ENCODE peak calls at places on chromosomes 11 and 22, in six cellular contexts. W, J, B, D, F and K are unnamed samples. For H3K4me1, the result is how much of the 10 kb centered on the place peaks cover.

GRCh38 chr11:96013459-96014213 is 89.7 kb upstream of the MTMR2 start:
- DNase-seq in W (no peak), D (no peak), F (no peak), B (no peak), J (no peak), K (no peak)

GRCh38 chr11:110490886-110491285 is 61.1 kb downstream of the FDX1 start:
- DNase-seq in F (no peak), J (peak), D (no peak), B (no peak), W (no peak), K (no peak)

GRCh38 chr11:41449483-41450050 is 9.9 kb downstream of the LRRC4C start:
- DNase-seq in F (no peak), B (no peak), W (no peak), J (no peak), D (no peak), K (no peak)

GRCh38 chr11:16924826-16925494 is 89.3 kb downstream of the PLEKHA7 start:
- DNase-seq in D (peak), J (peak), W (peak), F (no peak), B (no peak), K (peak)

GRCh38 chr22:19713650-19714319 is 518 bp upstream of the SEPTIN5 start:
- DNase-seq in B (no peak), W (no peak), F (no peak), D (no peak), J (no peak), K (no peak)

GRCh38 chr11:124752471-124753100 is 531 bp upstream of the VSIG2 start:
- DNase-seq in B (no peak), F (no peak), D (no peak), J (no peak), W (no peak), K (no peak)

GRCh38 chr11:96228472-96228871 is 114.5 kb downstream of the MAML2 start:
- DNase-seq in F (peak), B (no peak), D (peak), J (peak), W (peak), K (no peak)

GRCh38 chr11:126229782-126230540 is 18.4 kb downstream of the FAM118B start:
- DNase-seq in F (no peak), D (no peak), B (no peak), J (no peak), W (no peak), K (no peak)

GRCh38 chr11:43376594-43376993 is 17.9 kb downstream of the TTC17 start:
- DNase-seq in W (no peak), B (no peak), J (peak), F (no peak), D (no peak), K (peak)

GRCh38 chr22:22882033-22882717 is 5.4 kb upstream of the IGLL5 start:
- DNase-seq in W (peak), F (no peak), D (no peak), B (no peak), J (no peak), K (peak)

GRCh38 chr11:17606206-17607082 is 59.4 kb downstream of the OTOG start:
- DNase-seq in F (no peak), J (no peak), W (no peak), B (no peak), D (no peak), K (no peak)

GRCh38 chr22:36860821-36861659 is at the start of gene NCF4:
- DNase-seq in B (no peak), W (peak), J (no peak), F (peak), D (peak), K (peak)

GRCh38 chr11:113363996-113364641 is 23.5 kb upstream of the ANKK1 start:
- DNase-seq in W (no peak), B (no peak), F (no peak), D (no peak), J (no peak), K (no peak)

GRCh38 chr11:117949062-117949461 is 19.9 kb upstream of the TMPRSS13 start:
- DNase-seq in J (no peak), W (no peak), D (no peak), B (no peak), F (no peak), K (no peak)

GRCh38 chr11:117950999-117951961 is 22.1 kb upstream of the TMPRSS13 start:
- DNase-seq in D (no peak), J (no peak), W (no peak), F (no peak), B (no peak), K (peak)

GRCh38 chr11:117953029-117953671 is 23.9 kb upstream of the TMPRSS13 start:
- DNase-seq in W (no peak), J (no peak), B (no peak), D (no peak), F (no peak), K (peak)

GRCh38 chr11:117946842-117947526 is 17.8 kb upstream of the TMPRSS13 start:
- DNase-seq in F (peak), J (peak), W (peak), D (peak), B (peak), K (peak)

DNA sequence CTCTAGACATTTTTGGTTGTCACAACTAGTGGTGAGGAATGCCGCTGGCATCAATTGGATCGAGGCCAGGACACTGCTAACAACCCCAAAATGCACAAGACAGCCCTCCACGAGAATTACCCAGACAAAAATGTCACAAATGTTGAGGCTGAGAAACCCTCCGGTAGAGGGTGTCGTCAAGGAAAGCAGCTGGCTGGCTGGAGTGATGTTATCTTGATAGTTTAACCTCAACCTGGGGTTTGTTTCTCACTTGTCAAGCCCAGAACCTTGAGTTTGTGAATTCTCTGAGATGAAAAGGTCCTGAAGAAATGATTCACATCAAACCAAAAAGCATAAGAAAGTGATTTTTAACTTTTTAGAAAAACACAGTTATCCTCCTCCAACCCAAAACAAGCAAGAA is 21.1 kb upstream of the TMPRSS13 start:
- DNase-seq in F (no peak), B (peak), J (peak), W (no peak), D (no peak), K (peak)
- H3K4me1 ChIP-seq in F (under half), B (half or more), J (under half), W (under half), D (under half), K (under half)

DNA sequence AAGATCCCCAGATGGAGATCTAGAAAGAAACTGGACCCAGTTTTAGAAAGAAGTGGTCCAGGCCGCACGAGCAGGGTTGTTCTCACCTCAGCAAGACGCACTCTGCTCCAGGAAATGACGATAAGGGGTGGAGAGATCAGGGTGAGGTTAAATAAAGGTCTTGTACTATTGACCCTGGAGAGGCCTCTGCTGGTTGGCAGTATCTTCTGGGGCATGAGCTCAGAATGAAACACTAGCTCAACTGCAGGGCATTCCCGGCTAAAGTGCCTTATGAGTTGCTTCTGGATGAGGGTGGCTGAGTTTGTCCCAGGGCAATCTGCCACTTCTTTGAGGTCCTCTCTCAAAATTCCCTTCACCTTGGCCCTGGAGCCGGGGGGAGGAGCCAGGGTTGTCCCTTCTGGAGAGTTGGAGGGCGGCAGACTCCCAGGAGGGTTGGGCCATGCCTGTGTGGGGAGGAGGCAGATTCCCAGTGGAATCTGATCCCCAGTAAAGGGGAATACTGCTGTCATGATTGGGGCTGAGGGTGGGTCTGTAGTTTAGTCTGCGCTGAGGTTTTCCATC is 10.9 kb downstream of the USP2 start:
- DNase-seq in B (no peak), F (no peak), J (no peak), D (peak), W (peak), K (peak)
- H3K4me3 ChIP-seq in B (no peak), F (no peak), J (no peak), D (no peak), W (no peak), K (no peak)

DNA sequence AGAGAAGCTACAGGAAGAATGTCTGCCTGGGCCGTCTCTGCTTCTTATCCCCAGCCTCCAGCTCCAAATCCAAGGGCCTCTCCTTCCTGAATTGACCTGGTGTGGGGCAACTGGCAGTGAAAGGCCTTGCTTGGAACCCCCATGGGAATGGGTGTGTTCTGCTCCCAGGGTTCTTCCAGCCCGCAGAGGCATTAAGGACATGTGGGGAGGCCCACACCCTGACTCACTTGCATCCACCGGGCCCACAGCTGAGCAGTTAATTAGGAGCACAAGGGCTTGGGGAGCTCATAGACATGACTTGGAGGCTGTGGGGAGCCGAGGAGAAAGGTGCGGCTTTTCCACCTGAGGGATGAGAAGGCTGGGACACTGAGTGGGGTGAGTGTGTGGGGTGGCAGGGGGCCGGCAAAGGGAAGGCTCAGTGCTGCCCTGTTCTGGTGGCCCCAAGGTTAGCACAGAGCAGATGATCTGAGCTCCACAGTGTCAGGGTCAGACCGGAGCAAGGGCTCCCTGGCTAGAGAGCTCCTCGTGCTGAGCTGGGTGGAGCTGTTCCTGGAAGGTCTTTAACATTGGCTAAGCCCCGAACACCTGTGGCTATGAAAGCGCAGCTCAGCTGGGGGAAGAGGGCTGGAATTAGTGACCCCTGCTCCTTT is 64.5 kb upstream of the NECTIN1 start:
- DNase-seq in B (no peak), F (no peak), D (no peak), J (peak), W (no peak), K (no peak)
- H3K4me1 ChIP-seq in B (under half), F (under half), D (under half), J (under half), W (under half), K (under half)

GRCh38 chr22:38097058-38097457 is 13.1 kb upstream of the SLC16A8 start:
- DNase-seq in J (no peak), B (no peak), D (no peak), F (no peak), W (no peak), K (no peak)
- H3K4me3 ChIP-seq in J (no peak), B (no peak), D (no peak), F (no peak), W (no peak), K (no peak)

DNA sequence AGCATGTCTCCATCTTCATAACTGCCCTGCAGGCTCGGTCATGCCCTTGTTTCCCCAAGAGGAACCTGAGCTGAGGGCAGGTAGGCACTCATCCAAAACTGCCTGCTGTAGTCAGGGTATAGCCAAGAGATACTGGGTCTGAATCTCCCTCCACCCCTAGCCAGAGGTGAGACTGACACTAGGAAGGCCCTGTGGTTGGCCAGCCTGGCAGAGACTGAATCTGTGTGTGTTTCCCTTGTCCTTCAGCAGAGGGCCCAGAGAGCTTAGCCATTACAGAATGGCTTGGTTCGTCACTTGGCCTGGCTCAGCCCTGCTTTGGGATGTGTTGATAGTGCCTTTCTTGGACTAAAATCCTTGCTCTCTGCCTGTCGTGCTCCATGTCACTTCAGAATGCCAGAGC is 79.3 kb upstream of the SUSD2 start:
- DNase-seq in B (no peak), W (no peak), J (no peak), D (peak), F (no peak), K (no peak)
- H3K4me1 ChIP-seq in B (under half), W (under half), J (under half), D (under half), F (under half), K (under half)

DNA sequence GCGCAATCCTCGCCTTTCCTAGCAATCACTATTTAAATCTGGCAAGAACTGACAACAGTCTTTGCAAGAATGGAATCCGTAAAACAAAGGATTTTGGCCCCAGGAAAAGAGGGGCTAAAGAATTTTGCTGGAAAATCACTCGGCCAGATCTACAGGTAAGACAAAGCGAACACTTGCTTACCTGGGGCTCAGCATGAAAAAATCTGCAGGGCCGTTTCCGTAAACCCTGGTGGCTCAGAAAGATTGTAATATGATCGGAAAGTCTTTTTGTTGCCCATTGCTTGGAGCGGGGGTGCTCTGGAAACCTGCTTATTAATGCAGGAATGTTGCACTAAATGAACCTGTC is 257 bp downstream of the SLC17A6 start:
- DNase-seq in B (no peak), D (no peak), F (no peak), J (no peak), W (no peak), K (no peak)
- H3K4me3 ChIP-seq in B (no peak), D (no peak), F (no peak), J (no peak), W (no peak), K (no peak)

DNA sequence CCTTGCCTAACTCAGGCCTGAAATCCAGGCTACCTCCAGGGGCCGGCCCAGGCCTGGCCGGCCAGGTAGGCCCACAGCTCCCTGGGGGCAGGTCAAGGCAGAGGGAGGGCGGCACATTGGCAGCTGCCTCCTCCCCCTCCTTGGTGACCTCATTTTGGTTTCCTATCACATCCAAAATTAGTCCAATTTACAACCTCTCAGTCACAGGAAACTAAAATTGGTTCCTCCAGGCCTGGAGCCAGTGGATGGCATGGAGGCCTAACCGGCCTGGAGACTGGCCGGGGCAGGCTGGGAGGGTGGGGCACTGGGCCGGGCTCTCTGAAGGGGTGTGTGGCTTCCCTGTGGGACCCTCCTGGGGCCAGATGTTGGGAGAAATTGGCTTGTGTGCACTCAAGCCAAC is 35.9 kb downstream of the LRRC10B start:
- DNase-seq in J (no peak), B (no peak), D (no peak), F (no peak), W (no peak), K (no peak)
- H3K4me1 ChIP-seq in J (under half), B (under half), D (under half), F (under half), W (under half), K (under half)